ENCODE peak calls at places on chromosomes 1 and 21, in five cellular contexts. I is chondrocyte, U is nephron progenitor cell, M is astrocyte of the cerebellum, T is transverse colon. P is an unnamed sample.

GRCh38 chr21:44459712-44460440 is 4.6 kb downstream of the LRRC3 start:
- DNase-seq in I (no peak), U (no peak), M (no peak), T (no peak), P (no peak)

GRCh38 chr1:213399695-213400094 is 348.7 kb downstream of the RPS6KC1 start:
- DNase-seq in I (no peak), U (no peak), M (no peak), T (no peak), P (no peak)

GRCh38 chr21:26099610-26100219 is 70.9 kb downstream of the APP start:
- DNase-seq in I (no peak), U (no peak), M (no peak), T (no peak), P (peak; percentile 85)

GRCh38 chr1:230758705-230759354 is 11.6 kb downstream of the CAPN9 start:
- DNase-seq in I (no peak), U (peak; percentile 46), M (no peak), T (no peak), P (no peak)

GRCh38 chr1:43796111-43796581 is 88.8 kb downstream of the ST3GAL3 start:
- DNase-seq in I (no peak), U (no peak), M (peak; percentile 97), T (no peak), P (peak; percentile 45)

GRCh38 chr1:73044241-73044640 is 761.9 kb upstream of the NEGR1 start:
- DNase-seq in I (no peak), U (no peak), M (peak; percentile 20), T (no peak), P (peak; percentile 76)

GRCh38 chr1:219427400-219427799 is 185.5 kb downstream of the ZC3H11B start:
- DNase-seq in I (no peak), U (no peak), M (no peak), T (no peak), P (no peak)

GRCh38 chr1:60283690-60284089 is 210.1 kb upstream of the C1orf87 start:
- DNase-seq in I (no peak), U (no peak), M (no peak), T (no peak), P (no peak)

GRCh38 chr1:37052120-37052519 is 17.8 kb upstream of the GRIK3 start:
- DNase-seq in I (no peak), U (no peak), M (no peak), T (no peak), P (no peak)

GRCh38 chr1:6873298-6874015 is 88.2 kb downstream of the CAMTA1 start:
- DNase-seq in I (no peak), U (no peak), M (no peak), T (no peak), P (no peak)

GRCh38 chr1:235160395-235160964 is 570 bp downstream of the RBM34 start:
- DNase-seq in I (no peak), U (no peak), M (peak; percentile 47), T (no peak), P (peak; percentile 79)

GRCh38 chr1:230090194-230090711 is 23.2 kb downstream of the GALNT2 start:
- DNase-seq in I (no peak), U (no peak), M (no peak), T (no peak), P (peak; percentile 84)

GRCh38 chr1:93708734-93709481 is 27.3 kb upstream of the BCAR3 start:
- DNase-seq in I (no peak), U (peak; percentile 58), M (no peak), T (no peak), P (no peak)

GRCh38 chr1:76998582-76999189 is 131.4 kb downstream of the ST6GALNAC5 start:
- DNase-seq in I (no peak), U (no peak), M (peak; percentile 65), T (no peak), P (peak; percentile 83)

GRCh38 chr1:162136760-162137537 is 67.5 kb downstream of the NOS1AP start:
- DNase-seq in I (no peak), U (no peak), M (peak; percentile 36), T (no peak), P (peak; percentile 71)

GRCh38 chr1:235741294-235741693 is 91.7 kb upstream of the GNG4 start:
- DNase-seq in I (no peak), U (no peak), M (peak; percentile 29), T (no peak), P (peak; percentile 35)

GRCh38 chr1:9859252-9860014 is 35.7 kb upstream of the CLSTN1 start:
- DNase-seq in I (no peak), U (no peak), M (no peak), T (no peak), P (no peak)

GRCh38 chr1:111576547-111576946 is 43.0 kb upstream of the RAP1A start:
- DNase-seq in I (no peak), U (no peak), M (no peak), T (peak; percentile 66), P (no peak)

GRCh38 chr1:100443739-100444571 is 91.6 kb downstream of the CDC14A start:
- DNase-seq in I (no peak), U (no peak), M (no peak), T (no peak), P (no peak)

GRCh38 chr1:33182896-33183295 is 1.1 kb upstream of the TRIM62 start:
- DNase-seq in I (no peak), U (no peak), M (no peak), T (no peak), P (no peak)

GRCh38 chr1:11501491-11501897 is 22.5 kb downstream of the DISP3 start:
- DNase-seq in I (peak; percentile 82), U (no peak), M (no peak), T (no peak), P (no peak)

GRCh38 chr1:1914842-1915692 is at the start of gene CALML6:
- DNase-seq in I (peak; percentile 88), U (no peak), M (no peak), T (peak; percentile 11), P (no peak)

GRCh38 chr1:26848947-26849774 is 13.8 kb upstream of the SFN start:
- DNase-seq in I (no peak), U (no peak), M (peak; percentile 36), T (peak; percentile 95), P (peak; percentile 96)

DNA sequence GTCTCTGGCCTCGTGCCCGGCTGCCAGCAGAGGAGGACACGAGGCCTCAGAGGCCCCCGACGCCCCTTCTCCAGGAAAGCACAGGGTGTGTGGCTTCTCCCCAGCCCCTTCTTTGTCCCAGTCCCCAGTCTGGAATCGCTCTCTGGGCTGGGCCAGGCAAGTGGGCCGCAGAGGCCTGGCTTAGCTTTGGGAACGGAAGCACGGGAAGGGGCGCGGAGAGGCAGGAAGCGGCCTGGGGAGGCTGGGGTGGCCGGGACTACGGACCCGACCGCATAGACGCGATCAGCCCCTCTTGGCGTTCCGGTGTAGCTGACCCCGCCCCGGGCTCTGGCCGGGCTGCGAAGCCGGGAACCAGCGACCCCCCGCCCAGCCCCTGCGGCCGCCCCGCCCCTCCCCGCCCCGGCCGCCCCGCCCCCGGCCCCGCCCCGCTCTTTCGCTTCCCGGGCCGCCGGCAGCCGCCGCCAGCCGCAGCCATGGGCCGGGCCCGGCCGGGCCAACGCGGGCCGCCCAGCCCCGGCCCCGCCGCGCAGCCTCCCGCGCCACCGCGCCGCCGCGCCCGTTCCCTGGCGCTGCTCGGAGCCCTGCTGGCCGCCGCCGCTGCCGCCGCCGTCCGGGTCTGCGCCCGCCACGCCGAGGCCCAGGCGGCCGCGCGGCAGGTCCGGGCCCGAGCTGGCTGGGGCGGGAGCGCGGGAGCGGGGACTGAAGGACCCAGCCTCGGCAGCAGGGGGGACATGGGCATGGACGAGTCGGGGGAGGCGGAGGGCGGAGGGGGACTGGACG is at the start of gene SELENON:
- DNase-seq in I (no peak), U (peak; percentile 80), M (no peak), T (peak; percentile 59), P (peak; percentile 21)
- TF ChIP-seq CTCF in I (no peak), U (no peak), M (no peak), T (no peak), P (no peak)

GRCh38 chr1:204927673-204928641 is 57.3 kb downstream of the NFASC start:
- DNase-seq in I (no peak), U (no peak), M (no peak), T (no peak), P (no peak)
- TF ChIP-seq CTCF in I (no peak), U (no peak), M (no peak), T (no peak), P (no peak)

DNA sequence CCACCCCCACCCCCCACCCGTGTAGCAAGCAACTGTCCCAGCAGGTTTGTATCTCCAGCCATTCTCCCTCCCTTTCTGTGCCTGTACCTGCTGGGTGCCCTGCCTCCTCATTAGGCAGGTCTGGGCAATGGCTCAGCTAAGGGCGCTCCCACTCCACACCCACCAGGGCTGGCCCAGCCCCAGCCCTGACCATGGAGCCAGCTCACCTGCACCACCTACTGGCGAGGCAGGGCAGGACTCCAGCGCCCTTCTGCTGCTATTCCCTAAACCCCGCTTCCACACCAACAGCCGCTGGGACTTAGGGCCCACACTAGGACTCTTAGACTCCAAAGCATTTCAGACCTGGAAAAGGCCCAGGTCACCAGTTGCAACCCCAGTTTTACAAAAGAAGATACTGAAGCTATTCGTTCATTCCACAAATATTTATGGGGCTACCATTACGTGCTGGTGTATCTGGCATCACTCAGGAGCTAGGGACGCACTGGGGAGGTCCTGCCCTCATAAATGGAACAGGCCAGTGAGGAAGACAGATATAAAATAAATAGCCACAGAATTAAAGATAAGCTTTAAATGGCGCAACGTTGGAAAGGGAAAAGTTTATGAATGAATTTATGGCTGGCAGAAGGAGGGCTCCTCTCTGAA is 24.0 kb downstream of the PGLYRP3 start:
- DNase-seq in I (no peak), U (peak; percentile 41), M (no peak), T (no peak), P (peak; percentile 86)
- TF ChIP-seq CTCF in I (peak; percentile 45), U (peak; percentile 27), M (no peak), T (no peak), P (peak; percentile 69)

GRCh38 chr1:143698016-143698415 is 273.8 kb downstream of the FAM72C start:
- DNase-seq in I (no peak), U (no peak), M (no peak), T (peak; percentile 74), P (peak; percentile 76)
- TF ChIP-seq CTCF in I (peak; percentile 24), U (no peak), M (peak; percentile 33), T (peak; percentile 58), P (peak; percentile 93)

P was measured in MCF 10A.